ENCODE peak calls at places on chromosomes 3 and 15, in ten cellular contexts. W is iPS DF 6.9; D is adrenal gland; E is CD8-positive, alpha-beta T cell; M is psoas muscle; K is NT2/D1; H is left ventricle myocardium inferior; S is transverse colon; G is brain microvascular endothelial cell; F is GM23338. A is an unnamed sample. For H3K36me3, the result is how much of the 10 kb centered on the place peaks cover.

GRCh38 chr15:79903626-79904025 is 6.8 kb upstream of the MTHFS start:
- DNase-seq in W (no peak), D (no peak), E (no peak), M (no peak), K (no peak), H (no peak), S (no peak), G (no peak), F (no peak), A (no peak)

GRCh38 chr3:195095704-195096036 is 175.3 kb downstream of the XXYLT1 start:
- DNase-seq in W (no peak), D (no peak), E (no peak), M (peak), K (no peak), H (peak), S (no peak), G (no peak), F (no peak), A (no peak)

GRCh38 chr15:38129531-38130199 is 123.0 kb upstream of the SPRED1 start:
- DNase-seq in W (no peak), D (peak), E (no peak), M (peak), K (no peak), H (peak), S (peak), G (peak), F (no peak), A (no peak)

GRCh38 chr3:70771426-70772147 is 459.1 kb upstream of the MDFIC2 start:
- DNase-seq in W (no peak), D (no peak), E (no peak), M (no peak), K (no peak), H (no peak), S (no peak), G (no peak), F (no peak), A (no peak)

GRCh38 chr3:78604328-78604727 is 1163.5 kb downstream of the ROBO1 start:
- DNase-seq in W (no peak), D (no peak), E (no peak), M (no peak), K (no peak), H (no peak), S (no peak), G (peak), F (no peak), A (no peak)

GRCh38 chr15:48627260-48627969 is 18.1 kb downstream of the FBN1 start:
- DNase-seq in W (no peak), D (no peak), E (no peak), M (no peak), K (no peak), H (no peak), S (no peak), G (no peak), F (peak), A (no peak)

GRCh38 chr3:59809016-59809415 is 759.2 kb upstream of the CFAP20DC start:
- DNase-seq in W (no peak), D (no peak), E (no peak), M (no peak), K (no peak), H (no peak), S (no peak), G (peak), F (no peak), A (no peak)

GRCh38 chr15:40232625-40233070 is 6.2 kb upstream of the PAK6 start:
- DNase-seq in W (no peak), D (no peak), E (no peak), M (no peak), K (no peak), H (no peak), S (no peak), G (no peak), F (no peak), A (peak)

GRCh38 chr3:112759210-112759609 is 87.5 kb downstream of the CD200R1L start:
- DNase-seq in W (no peak), D (no peak), E (no peak), M (no peak), K (no peak), H (no peak), S (no peak), G (no peak), F (no peak), A (no peak)

GRCh38 chr3:152328841-152329240 is 60.1 kb downstream of the MBNL1 start:
- DNase-seq in W (no peak), D (no peak), E (no peak), M (no peak), K (no peak), H (no peak), S (no peak), G (peak), F (no peak), A (no peak)

GRCh38 chr3:123424321-123424998 is 24.4 kb downstream of the ADCY5 start:
- DNase-seq in W (no peak), D (peak), E (no peak), M (peak), K (no peak), H (peak), S (no peak), G (no peak), F (no peak), A (no peak)
- H3K4me3 ChIP-seq in W (no peak), D (no peak), E (no peak), M (no peak), K (no peak), H (peak), S (no peak), G (no peak), F (no peak), A (no peak)

DNA sequence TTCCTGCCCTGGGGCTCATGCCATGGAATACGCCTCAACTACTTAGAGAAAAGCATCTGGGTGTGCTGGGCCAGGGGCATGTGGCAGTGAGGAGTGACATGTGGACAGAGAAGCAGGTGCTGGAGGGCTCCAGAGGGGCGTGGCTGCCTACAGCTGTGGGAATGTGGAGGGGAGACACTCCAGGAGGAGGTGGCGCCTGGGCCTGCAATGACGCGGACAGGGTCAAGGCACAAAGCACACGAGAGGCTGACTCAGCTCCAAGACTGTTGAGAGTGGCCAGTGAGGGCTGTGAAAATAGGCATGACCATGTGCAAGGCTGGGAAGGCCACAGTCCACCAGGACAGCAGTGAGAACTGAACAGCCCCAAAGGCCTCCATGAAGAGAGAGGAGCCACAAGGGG is 48.5 kb downstream of the PTH1R start:
- DNase-seq in W (no peak), D (peak), E (no peak), M (peak), K (no peak), H (no peak), S (peak), G (peak), F (no peak), A (no peak)
- H3K36me3 ChIP-seq in W (under half), D (under half), E (under half), M (under half), K (half or more), H (under half), S (under half), G (half or more), F (under half), A (under half)

GRCh38 chr15:100373942-100374341 is 32.2 kb upstream of the ADAMTS17 start:
- DNase-seq in W (no peak), D (no peak), E (no peak), M (no peak), K (no peak), H (no peak), S (no peak), G (no peak), F (peak), A (no peak)

GRCh38 chr15:100372695-100373036 is 30.9 kb upstream of the ADAMTS17 start:
- DNase-seq in W (no peak), D (peak), E (no peak), M (peak), K (no peak), H (no peak), S (no peak), G (no peak), F (peak), A (no peak)

GRCh38 chr15:100373037-100373896 is 31.5 kb upstream of the ADAMTS17 start:
- DNase-seq in W (no peak), D (no peak), E (no peak), M (peak), K (no peak), H (no peak), S (no peak), G (no peak), F (no peak), A (peak)
- H3K4me3 ChIP-seq in W (peak), D (peak), E (peak), M (peak), K (peak), H (peak), S (peak), G (no peak), F (peak), A (peak)

GRCh38 chr3:72031581-72031980 is 246.6 kb upstream of the PROK2 start:
- DNase-seq in W (no peak), D (peak), E (no peak), M (peak), K (no peak), H (peak), S (no peak), G (peak), F (no peak), A (no peak)
- H3K36me3 ChIP-seq in W (under half), D (under half), E (under half), M (under half), K (under half), H (under half), S (under half), G (under half), F (under half), A (under half)

GRCh38 chr3:141938011-141938350 is 61.5 kb downstream of the ATP1B3 start:
- DNase-seq in W (no peak), D (no peak), E (no peak), M (no peak), K (no peak), H (no peak), S (no peak), G (no peak), F (no peak), A (no peak)
- H3K4me3 ChIP-seq in W (no peak), D (no peak), E (no peak), M (no peak), K (no peak), H (no peak), S (no peak), G (no peak), F (no peak), A (no peak)

GRCh38 chr15:58880320-58880719 is 53.2 kb downstream of the SLTM start:
- DNase-seq in W (no peak), D (no peak), E (no peak), M (no peak), K (no peak), H (no peak), S (no peak), G (no peak), F (no peak), A (no peak)
- H3K36me3 ChIP-seq in W (under half), D (half or more), E (half or more), M (half or more), K (half or more), H (half or more), S (half or more), G (half or more), F (half or more), A (under half)

DNA sequence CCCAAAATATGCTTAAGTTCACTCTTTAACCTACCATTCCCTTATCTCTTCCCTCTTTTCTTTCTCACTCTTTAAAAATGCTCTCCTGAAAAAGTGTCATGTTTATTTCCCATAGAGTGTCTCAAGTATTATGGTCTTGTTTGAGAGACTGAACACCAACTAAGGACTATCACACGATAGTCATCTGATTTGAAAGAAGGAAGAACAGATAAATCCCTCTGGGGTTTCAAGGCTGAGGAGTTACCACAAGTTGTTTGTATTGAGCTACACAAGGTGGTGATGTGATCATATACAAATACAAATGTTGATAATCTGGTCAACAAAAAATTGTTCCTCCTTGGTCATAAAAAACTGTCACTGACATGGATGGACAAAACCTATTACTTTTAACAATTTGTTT is 13.8 kb downstream of the MEIS2 start:
- DNase-seq in W (no peak), D (no peak), E (no peak), M (no peak), K (no peak), H (no peak), S (no peak), G (no peak), F (no peak), A (no peak)
- H3K4me3 ChIP-seq in W (no peak), D (no peak), E (no peak), M (no peak), K (no peak), H (no peak), S (no peak), G (no peak), F (no peak), A (no peak)